ENCODE peak calls at places on chromosomes 1 and 21, in seven cellular contexts. H is fibroblast of mammary gland; W is ACHN; S is IMR-90; M is stimulated activated CD8-positive, alpha-beta memory T cell treated with anti-CD3 and anti-CD28 coated beads, Interleukin-2, amount 100 ng/mL, for 48 hours; P is neural crest cell; J is activated T-helper 1 cell treated with anti-CD3 and anti-CD28 coated beads, Interleukin-12 subunit alpha, Interleukin-12 subunit beta, Interleukin-2, Interleukin-4 antibody, amounts not matched to agents 30 ng/mL and 10 ng/mL and 1 ng/mL, durations not matched to agents 14 hours and 24 hours and 36 hours. N is an unnamed sample.

GRCh38 chr21:44868707-44869106 is 4.8 kb downstream of the PTTG1IP start:
- DNase-seq in H (no peak), M (no peak), W (no peak), P (no peak), J (no peak), S (no peak), N (no peak)

GRCh38 chr1:161191971-161192370 is 6.9 kb downstream of the ADAMTS4 start:
- DNase-seq in W (no peak), H (no peak), M (no peak), S (no peak), J (no peak), P (no peak), N (no peak)

GRCh38 chr21:42159560-42160110 is 59.3 kb upstream of the ABCG1 start:
- DNase-seq in W (no peak), S (no peak), M (no peak), J (no peak), P (no peak), H (no peak), N (no peak)

GRCh38 chr1:234315091-234315541 is 58.1 kb upstream of the COA6 start:
- DNase-seq in H (peak), W (no peak), J (no peak), S (peak), P (no peak), M (no peak), N (no peak)

GRCh38 chr1:21045351-21045750 is 131.3 kb downstream of the EIF4G3 start:
- DNase-seq in S (no peak), H (peak), M (no peak), W (no peak), J (no peak), P (no peak), N (no peak)

GRCh38 chr1:192477630-192478029 is 97.9 kb upstream of the RGS1 start:
- DNase-seq in M (no peak), P (no peak), J (no peak), S (peak), H (peak), W (peak), N (peak)

GRCh38 chr1:16371725-16372124 is 4.7 kb downstream of the SZRD1 start:
- DNase-seq in M (no peak), J (no peak), H (no peak), P (no peak), S (peak), W (no peak), N (no peak)

GRCh38 chr1:41751804-41752513 is 166.8 kb downstream of the HIVEP3 start:
- DNase-seq in S (peak), W (peak), P (no peak), M (no peak), H (peak), J (no peak), N (no peak)

GRCh38 chr1:78145105-78145580 is 99.4 kb downstream of the GIPC2 start:
- DNase-seq in M (peak), J (no peak), P (peak), W (peak), H (peak), S (peak), N (peak)

GRCh38 chr1:160406131-160406968 is 6.0 kb downstream of the VANGL2 start:
- DNase-seq in P (no peak), M (no peak), W (no peak), S (no peak), J (no peak), H (no peak), N (no peak)

GRCh38 chr1:25204797-25205441 is 27.4 kb downstream of the SYF2 start:
- DNase-seq in M (no peak), S (peak), W (peak), H (peak), P (peak), J (no peak), N (peak)

GRCh38 chr1:101506541-101507164 is 269.8 kb downstream of the S1PR1 start:
- DNase-seq in P (peak), S (peak), J (peak), M (peak), W (peak), H (peak), N (peak)

GRCh38 chr1:201350884-201351283 is 26.6 kb downstream of the TNNT2 start:
- DNase-seq in W (no peak), M (no peak), S (no peak), J (no peak), P (no peak), H (no peak), N (no peak)

GRCh38 chr1:194117582-194117981 is 931.2 kb upstream of the B3GALT2 start:
- DNase-seq in P (no peak), H (no peak), S (no peak), J (no peak), W (no peak), M (no peak), N (no peak)

GRCh38 chr1:47459263-47459788 is 21.5 kb downstream of the FOXD2 start:
- DNase-seq in M (no peak), P (no peak), J (no peak), H (no peak), W (no peak), S (no peak), N (no peak)

GRCh38 chr1:46021046-46021822 is 111.2 kb downstream of the PIK3R3 start:
- DNase-seq in S (no peak), H (no peak), M (no peak), J (no peak), P (no peak), W (no peak), N (peak)

GRCh38 chr21:38267991-38268858 is 11.4 kb downstream of the KCNJ15 start:
- DNase-seq in S (no peak), M (no peak), P (no peak), J (no peak), W (no peak), H (peak), N (no peak)

GRCh38 chr1:233885196-233886028 is 19.1 kb upstream of the SLC35F3 start:
- DNase-seq in H (no peak), S (no peak), W (no peak), P (no peak), J (no peak), M (no peak), N (no peak)

GRCh38 chr1:24415910-24416665 is 486 bp downstream of the NIPAL3 start:
- DNase-seq in J (no peak), P (no peak), M (no peak), W (peak), S (peak), H (no peak), N (peak)

GRCh38 chr1:85091647-85092295 is 43.5 kb upstream of the MCOLN3 start:
- DNase-seq in W (no peak), P (no peak), M (no peak), J (no peak), H (peak), S (no peak), N (no peak)

GRCh38 chr1:1630191-1630964 is 1.6 kb upstream of the MMP23B start:
- DNase-seq in P (no peak), M (peak), S (no peak), H (peak), J (peak), W (no peak), N (no peak)

GRCh38 chr1:12601690-12602632 is 16.0 kb downstream of the DHRS3 start:
- DNase-seq in W (peak), S (peak), M (no peak), P (no peak), J (no peak), H (peak), N (peak)

GRCh38 chr1:93907718-93908117 is 1.5 kb downstream of the GCLM start:
- DNase-seq in J (no peak), W (peak), S (peak), M (no peak), P (no peak), H (peak), N (peak)

GRCh38 chr21:27359141-27359540 is 392.3 kb upstream of the ADAMTS5 start:
- DNase-seq in M (no peak), W (no peak), J (no peak), P (no peak), H (peak), S (peak), N (no peak)

GRCh38 chr1:206583461-206584264 is 28.6 kb downstream of the EIF2D start:
- DNase-seq in S (peak), J (peak), P (peak), H (peak), W (peak), M (peak), N (peak)

GRCh38 chr1:221839794-221840395 is 98.0 kb upstream of the DUSP10 start:
- DNase-seq in S (peak), P (no peak), J (peak), M (peak), W (peak), H (peak), N (peak)

GRCh38 chr1:34101151-34101550 is 63.9 kb downstream of the CSMD2 start:
- DNase-seq in M (no peak), J (no peak), P (no peak), H (peak), W (no peak), S (peak), N (no peak)

GRCh38 chr1:24939040-24939439 is 9.0 kb upstream of the RUNX3 start:
- DNase-seq in J (no peak), P (no peak), M (no peak), W (no peak), S (no peak), H (no peak), N (no peak)

GRCh38 chr1:224500802-224501201 is 66.2 kb upstream of the WDR26 start:
- DNase-seq in J (no peak), W (no peak), P (no peak), M (no peak), H (no peak), S (no peak), N (no peak)

GRCh38 chr1:184022651-184023050 is 14.9 kb downstream of the COLGALT2 start:
- DNase-seq in H (peak), J (no peak), W (no peak), S (peak), P (no peak), M (no peak), N (no peak)

GRCh38 chr1:109628540-109629321 is 9.1 kb downstream of the AMPD2 start:
- DNase-seq in P (no peak), H (peak), M (no peak), W (peak), J (no peak), S (peak), N (no peak)

GRCh38 chr1:99279525-99279924 is 15.2 kb downstream of the PLPPR4 start:
- DNase-seq in J (no peak), H (no peak), W (no peak), S (no peak), P (no peak), M (no peak), N (no peak)

GRCh38 chr1:183877321-183877720 is 72.4 kb downstream of the RGL1 start:
- DNase-seq in J (no peak), M (no peak), S (peak), P (no peak), H (peak), W (no peak), N (no peak)

GRCh38 chr1:18100493-18101063 is 7.0 kb upstream of the IGSF21 start:
- DNase-seq in S (peak), M (peak), P (peak), W (peak), H (peak), J (peak), N (peak)

GRCh38 chr21:45747802-45748445 is 104.4 kb downstream of the PCBP3 start:
- DNase-seq in H (peak), P (no peak), M (no peak), J (no peak), W (peak), S (peak), N (no peak)

GRCh38 chr21:45467221-45467779 is 62.3 kb downstream of the COL18A1 start:
- DNase-seq in H (no peak), M (no peak), W (no peak), P (no peak), J (no peak), S (no peak), N (no peak)

GRCh38 chr1:210882414-210883221 is 251.3 kb downstream of the KCNH1 start:
- DNase-seq in M (no peak), J (no peak), S (peak), W (peak), H (no peak), P (no peak), N (no peak)

GRCh38 chr1:237799762-237800474 is 90.8 kb downstream of the ZP4 start:
- DNase-seq in H (peak), J (no peak), S (peak), M (peak), P (peak), W (peak), N (peak)

GRCh38 chr1:199510314-199510713 is 517.2 kb upstream of the NR5A2 start:
- DNase-seq in J (no peak), H (no peak), P (no peak), W (no peak), S (no peak), M (no peak), N (no peak)